ENCODE peak calls at places on chromosomes 1 and 21, in ten cellular contexts. I is NCI-H2171; N is endodermal cell; L is thoracic aorta; X is AG08396; B is stimulated activated CD8-positive, alpha-beta memory T cell treated with anti-CD3 and anti-CD28 coated beads, Interleukin-12 subunit alpha, Interleukin-12 subunit beta, amount 100 ng/mL, for 4 hours; T is HFF-Myc; S is testis; M is mammary epithelial cell; H is BE2C. J is an unnamed sample.

GRCh38 chr1:98870959-98871903 is 133.4 kb downstream of the PLPPR5 start:
- DNase-seq in X (no peak), L (no peak), M (peak; percentile 7), S (no peak), N (no peak), H (peak; percentile 7), B (no peak), I (no peak), T (no peak), J (no peak)

GRCh38 chr21:39030127-39030884 is 152.9 kb downstream of the PSMG1 start:
- DNase-seq in S (no peak), M (peak; percentile 33), B (no peak), T (no peak), I (no peak), H (no peak), X (no peak), N (peak; percentile 95), L (no peak), J (no peak)

GRCh38 chr1:59971464-59971911 is 44.9 kb upstream of the CYP2J2 start:
- DNase-seq in L (peak; percentile 36), S (peak; percentile 83), N (peak; percentile 93), M (peak; percentile 55), I (peak; percentile 72), X (peak; percentile 83), H (peak; percentile 67), T (no peak), B (peak; percentile 11), J (peak; percentile 41)

GRCh38 chr1:30048905-30049304 is 674.5 kb downstream of the MATN1 start:
- DNase-seq in L (no peak), X (no peak), H (no peak), B (no peak), I (no peak), S (no peak), M (no peak), N (no peak), T (no peak), J (no peak)

GRCh38 chr1:109438798-109439297 is 12.6 kb upstream of the PSMA5 start:
- DNase-seq in T (peak; percentile 82), X (peak; percentile 76), M (peak; percentile 49), B (no peak), N (no peak), I (no peak), S (no peak), H (no peak), L (no peak), J (no peak)

GRCh38 chr1:193036337-193037047 is 22.7 kb downstream of the UCHL5 start:
- DNase-seq in M (no peak), N (no peak), B (no peak), L (no peak), I (no peak), H (no peak), S (no peak), X (no peak), T (no peak), J (no peak)

GRCh38 chr1:192939440-192939839 is 119.7 kb downstream of the UCHL5 start:
- DNase-seq in S (no peak), N (no peak), B (no peak), I (no peak), T (no peak), M (no peak), L (no peak), X (no peak), H (no peak), J (no peak)

GRCh38 chr1:160768295-160768657 is 27.7 kb upstream of the LY9 start:
- DNase-seq in S (peak; percentile 69), H (no peak), L (no peak), B (peak; percentile 69), I (no peak), T (no peak), X (peak; percentile 40), N (peak; percentile 86), M (peak; percentile 40), J (no peak)

GRCh38 chr21:33975548-33976081 is 60.0 kb upstream of the ATP5PO start:
- DNase-seq in L (no peak), X (no peak), I (no peak), B (peak; percentile 45), T (no peak), H (no peak), N (no peak), M (peak; percentile 74), S (no peak), J (no peak)

GRCh38 chr1:33222381-33222780 is 33.9 kb upstream of the ZNF362 start:
- DNase-seq in S (no peak), M (peak; percentile 40), L (no peak), I (no peak), T (no peak), N (no peak), B (no peak), X (no peak), H (no peak), J (no peak)

GRCh38 chr1:65119951-65120350 is 28.1 kb upstream of the AK4 start:
- DNase-seq in N (no peak), H (no peak), B (no peak), X (no peak), T (no peak), L (no peak), I (no peak), S (no peak), M (no peak), J (no peak)

GRCh38 chr1:244052011-244052727 is 1.1 kb downstream of the ZBTB18 start:
- DNase-seq in T (no peak), N (peak; percentile 53), I (peak; percentile 6), M (no peak), H (peak; percentile 47), L (no peak), B (no peak), S (no peak), X (no peak), J (peak; percentile 79)

GRCh38 chr1:166197597-166197996 is 30.8 kb upstream of the FAM78B start:
- DNase-seq in N (no peak), M (peak; percentile 33), L (no peak), X (no peak), H (no peak), B (no peak), S (no peak), T (no peak), I (no peak), J (no peak)

GRCh38 chr1:25805863-25806225 is 5.9 kb downstream of the SELENON start:
- DNase-seq in M (no peak), H (no peak), T (no peak), N (no peak), X (peak; percentile 48), S (peak; percentile 47), I (no peak), L (peak; percentile 74), B (no peak), J (no peak)

GRCh38 chr21:36902793-36903192 is 63.7 kb downstream of the HLCS start:
- DNase-seq in H (no peak), I (no peak), B (no peak), S (no peak), X (peak; percentile 31), L (no peak), T (no peak), N (no peak), M (peak; percentile 12), J (no peak)

GRCh38 chr1:174682419-174683008 is 234.8 kb downstream of the GPR52 start:
- DNase-seq in H (no peak), L (no peak), B (no peak), N (no peak), M (no peak), T (peak; percentile 3), I (no peak), S (no peak), X (peak; percentile 11), J (no peak)

GRCh38 chr1:45328680-45329079 is 2.0 kb downstream of the HPDL start:
- DNase-seq in B (no peak), S (no peak), T (no peak), N (peak; percentile 72), M (no peak), L (no peak), X (no peak), H (no peak), I (no peak), J (no peak)

GRCh38 chr1:24952413-24952841 is 22.4 kb upstream of the RUNX3 start:
- DNase-seq in T (no peak), M (peak; percentile 51), H (no peak), I (no peak), B (no peak), S (no peak), L (no peak), X (no peak), N (no peak), J (no peak)

J was measured in DMS 273 treated with DMSO at 0.1 percent for 48 hours.